ENCODE peak calls at places on chromosomes 12 and 14, in nine cellular contexts. Z is mucosa of descending colon, E is PC-3, D is PC-9, R is HAP-1, L is A549, J is small intestine, B is foreskin fibroblast, N is transverse colon. X is an unnamed sample.

GRCh38 chr12:38921025-38921677 is 15.8 kb upstream of the CPNE8 start:
- DNase-seq in Z (peak), E (peak), D (peak), R (peak), L (peak), J (peak), B (peak), N (peak), X (no peak)

GRCh38 chr12:105420046-105420445 is 89.6 kb downstream of the C12orf75 start:
- DNase-seq in Z (no peak), E (no peak), D (no peak), R (no peak), L (no peak), J (no peak), B (no peak), N (no peak), X (no peak)

GRCh38 chr14:104585966-104586702 is 6.6 kb downstream of the C14orf180 start:
- DNase-seq in Z (no peak), E (no peak), D (no peak), R (no peak), L (no peak), J (no peak), B (no peak), N (no peak), X (no peak)

GRCh38 chr12:1517007-1517406 is 77.4 kb downstream of the FBXL14 start:
- DNase-seq in Z (no peak), E (peak), D (no peak), R (no peak), L (peak), J (no peak), B (peak), N (no peak), X (peak)

GRCh38 chr12:30515351-30515750 is 180.3 kb downstream of the IPO8 start:
- DNase-seq in Z (no peak), E (peak), D (no peak), R (peak), L (peak), J (no peak), B (peak), N (no peak), X (no peak)

GRCh38 chr14:31994391-31995033 is 82.6 kb upstream of the ARHGAP5 start:
- DNase-seq in Z (no peak), E (no peak), D (no peak), R (no peak), L (no peak), J (no peak), B (no peak), N (no peak), X (no peak)

GRCh38 chr12:131610181-131610580 is 100.7 kb upstream of the SFSWAP start:
- DNase-seq in Z (no peak), E (no peak), D (no peak), R (no peak), L (no peak), J (no peak), B (no peak), N (no peak), X (no peak)

GRCh38 chr14:90733139-90733808 is 83.0 kb downstream of the TTC7B start:
- DNase-seq in Z (no peak), E (no peak), D (no peak), R (peak), L (no peak), J (no peak), B (no peak), N (no peak), X (no peak)

GRCh38 chr12:1740161-1740948 is 49.5 kb downstream of the ADIPOR2 start:
- DNase-seq in Z (no peak), E (peak), D (no peak), R (no peak), L (no peak), J (peak), B (no peak), N (no peak), X (no peak)

GRCh38 chr12:108167974-108168373 is 38.9 kb downstream of the WSCD2 start:
- DNase-seq in Z (no peak), E (no peak), D (no peak), R (no peak), L (no peak), J (no peak), B (no peak), N (no peak), X (no peak)

GRCh38 chr14:50943943-50944646 is at the start of gene PYGL:
- DNase-seq in Z (peak), E (peak), D (peak), R (peak), L (peak), J (no peak), B (peak), N (peak), X (no peak)

GRCh38 chr12:54977155-54977554 is 7.4 kb downstream of the TESPA1 start:
- DNase-seq in Z (no peak), E (peak), D (no peak), R (no peak), L (no peak), J (no peak), B (peak), N (no peak), X (peak)

GRCh38 chr12:106107566-106107965 is 31.2 kb downstream of the NUAK1 start:
- DNase-seq in Z (no peak), E (peak), D (no peak), R (no peak), L (peak), J (peak), B (no peak), N (no peak), X (no peak)

GRCh38 chr14:72089625-72090024 is 157.4 kb downstream of the RGS6 start:
- DNase-seq in Z (no peak), E (no peak), D (no peak), R (no peak), L (no peak), J (no peak), B (no peak), N (no peak), X (no peak)

GRCh38 chr12:5267603-5268423 is 164.1 kb upstream of the NTF3 start:
- DNase-seq in Z (no peak), E (no peak), D (no peak), R (no peak), L (no peak), J (no peak), B (no peak), N (no peak), X (no peak)

GRCh38 chr14:90132821-90133570 is 71.2 kb downstream of the KCNK13 start:
- DNase-seq in Z (no peak), E (no peak), D (no peak), R (no peak), L (no peak), J (no peak), B (no peak), N (no peak), X (no peak)

GRCh38 chr14:28097585-28097984 is 669.0 kb upstream of the FOXG1 start:
- DNase-seq in Z (no peak), E (no peak), D (no peak), R (no peak), L (no peak), J (no peak), B (no peak), N (no peak), X (no peak)

GRCh38 chr12:94427520-94428381 is 31.9 kb downstream of the CEP83 start:
- DNase-seq in Z (no peak), E (no peak), D (no peak), R (peak), L (no peak), J (no peak), B (peak), N (peak), X (peak)

GRCh38 chr14:104598461-104599273 is 5.9 kb downstream of the TMEM179 start:
- DNase-seq in Z (no peak), E (no peak), D (no peak), R (no peak), L (no peak), J (no peak), B (no peak), N (no peak), X (no peak)

GRCh38 chr12:65121049-65121955 is at the start of gene WIF1:
- DNase-seq in Z (peak), E (peak), D (peak), R (no peak), L (peak), J (peak), B (peak), N (peak), X (no peak)

GRCh38 chr14:25120261-25120660 is 70.3 kb upstream of the STXBP6 start:
- DNase-seq in Z (no peak), E (no peak), D (no peak), R (no peak), L (no peak), J (no peak), B (no peak), N (no peak), X (no peak)

GRCh38 chr12:51118706-51119105 is 35.3 kb upstream of the CSRNP2 start:
- DNase-seq in Z (no peak), E (peak), D (peak), R (no peak), L (no peak), J (peak), B (no peak), N (no peak), X (peak)

GRCh38 chr14:95218472-95219193 is 61.3 kb upstream of the DICER1 start:
- DNase-seq in Z (no peak), E (no peak), D (no peak), R (no peak), L (no peak), J (no peak), B (no peak), N (no peak), X (no peak)

GRCh38 chr12:130026608-130027176 is 122.9 kb upstream of the TMEM132D start:
- DNase-seq in Z (peak), E (peak), D (peak), R (peak), L (peak), J (peak), B (no peak), N (peak), X (no peak)

GRCh38 chr14:94679941-94680340 is 67.8 kb downstream of the SERPINA3 start:
- DNase-seq in Z (no peak), E (no peak), D (no peak), R (no peak), L (no peak), J (no peak), B (no peak), N (no peak), X (no peak)

GRCh38 chr12:101809208-101809607 is 21.6 kb downstream of the GNPTAB start:
- DNase-seq in Z (no peak), E (no peak), D (no peak), R (no peak), L (no peak), J (no peak), B (no peak), N (no peak), X (no peak)

GRCh38 chr12:29796823-29797263 is 13.1 kb upstream of the TMTC1 start:
- DNase-seq in Z (no peak), E (peak), D (no peak), R (no peak), L (no peak), J (no peak), B (peak), N (peak), X (peak)

GRCh38 chr12:114656906-114657596 is 26.9 kb downstream of the TBX3 start:
- DNase-seq in Z (no peak), E (no peak), D (no peak), R (no peak), L (no peak), J (no peak), B (no peak), N (no peak), X (no peak)
- H3K4me3 ChIP-seq in Z (no peak), E (no peak), D (no peak), R (no peak), L (no peak), J (no peak), B (no peak), N (no peak), X (no peak)

GRCh38 chr12:86260183-86260582 is 4.0 kb upstream of the MGAT4C start:
- DNase-seq in Z (no peak), E (no peak), D (no peak), R (no peak), L (no peak), J (no peak), B (no peak), N (no peak), X (no peak)

GRCh38 chr12:86261142-86261541 is 5.0 kb upstream of the MGAT4C start:
- DNase-seq in Z (no peak), E (peak), D (no peak), R (no peak), L (no peak), J (no peak), B (no peak), N (no peak), X (no peak)

GRCh38 chr12:86265329-86265695 is 9.1 kb upstream of the MGAT4C start:
- DNase-seq in Z (no peak), E (no peak), D (no peak), R (no peak), L (no peak), J (peak), B (no peak), N (no peak), X (no peak)

GRCh38 chr12:86261606-86262005 is 5.4 kb upstream of the MGAT4C start:
- DNase-seq in Z (no peak), E (no peak), D (no peak), R (no peak), L (no peak), J (no peak), B (no peak), N (no peak), X (no peak)

GRCh38 chr12:86264451-86265328 is 8.5 kb upstream of the MGAT4C start:
- DNase-seq in Z (peak), E (peak), D (peak), R (no peak), L (no peak), J (peak), B (no peak), N (peak), X (no peak)
- H3K4me3 ChIP-seq in Z (no peak), E (peak), D (peak), R (no peak), L (no peak), J (peak), B (no peak), N (peak), X (no peak)

DNA sequence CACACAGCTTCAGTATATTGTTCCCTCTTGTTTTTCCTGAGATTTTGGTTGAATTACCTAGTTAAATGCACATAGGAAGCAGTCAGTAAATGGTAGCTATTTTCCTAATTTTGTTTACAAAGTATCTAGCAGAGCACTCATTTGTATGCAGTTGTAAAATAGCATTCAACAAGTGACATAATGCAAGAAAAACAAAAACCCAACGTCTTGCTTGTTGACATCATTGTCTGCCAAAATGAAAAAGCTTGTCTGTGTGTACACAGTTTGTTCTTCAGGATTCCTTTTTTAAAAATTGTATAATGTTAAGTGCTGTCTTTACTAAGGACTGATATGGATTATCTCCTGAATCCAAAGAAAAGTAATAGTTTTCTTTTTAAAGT is 2.7 kb downstream of the VRTN start:
- DNase-seq in Z (no peak), E (no peak), D (no peak), R (no peak), L (no peak), J (no peak), B (no peak), N (no peak), X (no peak)
- H3K4me3 ChIP-seq in Z (no peak), E (no peak), D (no peak), R (no peak), L (no peak), J (no peak), B (no peak), N (no peak), X (no peak)

DNA sequence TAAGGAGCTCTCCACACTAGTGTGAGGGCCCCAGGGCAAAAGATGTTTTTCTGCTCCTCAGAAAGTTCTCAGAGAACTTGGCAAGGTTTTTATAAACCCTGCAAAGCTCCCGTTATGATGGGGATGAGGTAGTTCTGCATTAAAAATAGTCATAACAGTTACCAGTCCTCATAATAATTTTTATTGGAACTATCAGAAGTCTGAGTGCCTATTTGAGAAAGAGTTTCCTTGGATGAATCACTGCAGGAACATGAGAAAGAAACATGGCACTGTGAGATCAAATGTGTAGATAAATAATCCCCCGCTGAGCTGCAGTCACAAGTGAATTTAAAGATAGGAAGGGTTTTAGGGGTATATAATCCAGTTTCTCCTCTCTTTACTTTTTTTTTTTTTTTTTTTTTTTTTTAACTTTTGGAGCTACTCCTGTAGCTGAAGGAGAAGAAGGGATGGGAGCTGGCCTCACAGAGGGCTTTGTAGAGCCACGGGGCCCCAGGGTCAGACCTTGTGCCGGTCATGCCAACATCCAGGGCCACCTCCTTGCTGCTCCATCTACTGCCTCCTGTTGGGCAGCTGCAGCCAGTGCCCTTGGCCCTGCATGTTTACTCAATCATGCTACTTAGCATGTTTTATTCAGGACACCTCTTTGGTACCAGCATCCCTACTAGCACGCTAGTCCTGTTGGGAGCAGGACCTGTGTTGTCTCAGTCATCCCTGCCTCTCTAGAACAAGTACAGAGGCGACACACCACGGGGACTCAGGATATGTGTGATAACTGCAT is 39.5 kb downstream of the EVL start:
- DNase-seq in Z (no peak), E (peak), D (no peak), R (no peak), L (no peak), J (no peak), B (peak), N (no peak), X (peak)
- H3K4me3 ChIP-seq in Z (no peak), E (no peak), D (no peak), R (no peak), L (no peak), J (no peak), B (no peak), N (no peak), X (no peak)

DNA sequence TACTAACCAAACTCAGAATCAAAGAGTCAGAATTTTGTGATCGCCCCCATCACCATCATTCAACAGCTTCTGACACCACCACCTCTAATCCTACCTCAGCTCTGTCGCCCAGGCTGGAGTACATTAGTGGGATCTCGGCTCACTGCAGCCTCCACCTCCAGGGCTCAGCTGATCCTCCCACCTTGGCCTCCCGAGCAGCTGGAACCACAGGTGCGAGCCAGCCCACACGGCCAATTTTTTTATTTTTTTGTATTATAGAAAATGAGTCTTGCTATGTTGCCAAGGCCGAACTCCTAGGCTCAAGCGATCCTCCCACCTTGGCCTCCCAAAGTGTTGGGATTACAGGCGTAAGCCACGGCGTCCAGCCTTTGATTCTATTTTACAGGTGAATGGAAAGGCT is 212.6 kb downstream of the GXYLT1 start:
- DNase-seq in Z (no peak), E (no peak), D (no peak), R (no peak), L (no peak), J (no peak), B (no peak), N (no peak), X (no peak)
- H3K4me3 ChIP-seq in Z (no peak), E (peak), D (no peak), R (peak), L (no peak), J (no peak), B (peak), N (peak), X (peak)

GRCh38 chr14:74616507-74616906 is 4.5 kb upstream of the LTBP2 start:
- DNase-seq in Z (no peak), E (peak), D (peak), R (no peak), L (peak), J (peak), B (peak), N (no peak), X (no peak)
- H3K4me3 ChIP-seq in Z (no peak), E (peak), D (peak), R (no peak), L (no peak), J (no peak), B (no peak), N (no peak), X (no peak)

GRCh38 chr12:49621651-49622500 is 1.5 kb upstream of the PRPF40B start:
- DNase-seq in Z (peak), E (no peak), D (no peak), R (no peak), L (no peak), J (no peak), B (no peak), N (no peak), X (no peak)
- H3K4me3 ChIP-seq in Z (no peak), E (peak), D (peak), R (peak), L (peak), J (peak), B (peak), N (peak), X (peak)

DNA sequence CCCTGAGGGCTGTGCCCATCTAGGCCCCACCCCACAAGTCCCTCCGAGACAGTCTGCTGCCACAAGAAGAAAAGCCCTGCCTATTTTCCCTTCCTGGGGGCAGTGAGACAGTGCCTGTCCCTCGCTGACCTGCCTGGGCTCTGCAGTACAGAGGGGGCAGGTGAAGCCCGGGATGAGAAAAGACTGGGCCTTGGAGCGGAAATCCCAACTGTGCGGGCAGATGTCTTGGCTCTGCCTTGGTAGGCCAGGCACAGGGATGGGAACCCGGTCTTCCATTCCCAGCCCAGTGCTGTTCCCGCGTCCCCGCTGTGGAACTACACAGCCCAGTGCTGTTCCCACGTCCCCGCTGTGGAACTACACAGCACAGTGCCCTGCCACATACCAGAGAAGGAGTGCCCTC is 12.8 kb upstream of the NXPH4 start:
- DNase-seq in Z (no peak), E (no peak), D (no peak), R (no peak), L (no peak), J (no peak), B (no peak), N (no peak), X (no peak)
- H3K4me3 ChIP-seq in Z (no peak), E (no peak), D (no peak), R (no peak), L (no peak), J (no peak), B (no peak), N (no peak), X (no peak)

GRCh38 chr14:54651649-54652048 is 84.7 kb downstream of the SAMD4A start:
- DNase-seq in Z (no peak), E (peak), D (no peak), R (no peak), L (peak), J (no peak), B (no peak), N (no peak), X (no peak)
- H3K4me3 ChIP-seq in Z (no peak), E (peak), D (peak), R (no peak), L (peak), J (no peak), B (no peak), N (no peak), X (no peak)